ENCODE peak calls at places on chromosomes 7 and 10, in four cellular contexts. N is WTC11, Q is K562, E is GM12878. W is an unnamed sample.

GRCh38 chr7:87100326-87100725 is 40.9 kb upstream of the ELAPOR2 start:
- DNase-seq in N (no peak), E (no peak), Q (no peak), W (no peak)

GRCh38 chr7:17311952-17312351 is 13.5 kb downstream of the AHR start:
- DNase-seq in Q (no peak), E (no peak), N (peak), W (no peak)

GRCh38 chr7:140896996-140897395 is 27.7 kb downstream of the BRAF start:
- DNase-seq in E (no peak), Q (no peak), N (no peak), W (no peak)

GRCh38 chr10:35388197-35388596 is 51.9 kb downstream of the CCNY start:
- DNase-seq in Q (no peak), N (no peak), E (no peak), W (no peak)

GRCh38 chr10:5608608-5609270 is 57.7 kb downstream of the ASB13 start:
- DNase-seq in E (no peak), Q (no peak), N (no peak), W (no peak)

GRCh38 chr10:92886334-92886961 is 38.1 kb downstream of the EXOC6 start:
- DNase-seq in Q (no peak), N (no peak), E (no peak), W (peak)

GRCh38 chr10:1605121-1605520 is 132.2 kb downstream of the ADARB2 start:
- DNase-seq in Q (no peak), N (no peak), E (no peak), W (no peak)

GRCh38 chr10:61857746-61858145 is 43.8 kb upstream of the ARID5B start:
- DNase-seq in N (no peak), Q (no peak), E (no peak), W (no peak)

GRCh38 chr7:91280180-91280579 is 15.9 kb downstream of the FZD1 start:
- DNase-seq in N (no peak), E (no peak), Q (no peak), W (no peak)

GRCh38 chr10:59580257-59580863 is 129.3 kb downstream of the SLC16A9 start:
- DNase-seq in N (no peak), Q (peak), E (no peak), W (peak)

GRCh38 chr7:138024765-138025164 is 22.9 kb upstream of the CREB3L2 start:
- DNase-seq in E (no peak), N (no peak), Q (no peak), W (no peak)

GRCh38 chr10:110666673-110667072 is 22.5 kb downstream of the RBM20 start:
- DNase-seq in E (no peak), Q (no peak), N (no peak), W (no peak)

GRCh38 chr10:75008952-75009351 is 102.5 kb upstream of the SAMD8 start:
- DNase-seq in Q (no peak), N (no peak), E (no peak), W (no peak)

GRCh38 chr10:42859256-42859655 is 76.7 kb downstream of the BMS1 start:
- DNase-seq in N (no peak), E (no peak), Q (no peak), W (no peak)

GRCh38 chr10:90352288-90352687 is 505.6 kb downstream of the HTR7 start:
- DNase-seq in N (no peak), E (no peak), Q (no peak), W (no peak)

GRCh38 chr10:80457554-80458262 is 3.6 kb downstream of the TSPAN14 start:
- DNase-seq in N (peak), E (no peak), Q (peak), W (peak)

GRCh38 chr10:29297678-29298077 is 8.8 kb downstream of the LYZL1 start:
- DNase-seq in Q (no peak), N (no peak), E (no peak), W (no peak)

GRCh38 chr10:68543004-68543918 is 15.9 kb upstream of the SLC25A16 start:
- DNase-seq in N (no peak), E (no peak), Q (peak), W (peak)

GRCh38 chr10:60224129-60224705 is 165.5 kb downstream of the ANK3 start:
- DNase-seq in E (no peak), Q (no peak), N (no peak), W (no peak)

GRCh38 chr7:86013662-86014061 is 630.0 kb upstream of the GRM3 start:
- DNase-seq in N (no peak), Q (no peak), E (no peak), W (no peak)

GRCh38 chr7:27165089-27165654 is at the start of gene HOXA9:
- DNase-seq in N (peak), Q (no peak), E (no peak), W (no peak)

GRCh38 chr10:119734396-119735332 is 8.8 kb downstream of the INPP5F start:
- DNase-seq in N (no peak), E (no peak), Q (no peak), W (no peak)

GRCh38 chr10:122561212-122561611 is 658 bp downstream of the DMBT1 start:
- DNase-seq in N (no peak), E (no peak), Q (no peak), W (no peak)

GRCh38 chr7:96426027-96426426 is 104.1 kb upstream of the SLC25A13 start:
- DNase-seq in E (no peak), Q (no peak), N (no peak), W (no peak)

GRCh38 chr7:151566897-151567320 is 47.2 kb upstream of the RHEB start:
- DNase-seq in E (no peak), N (peak), Q (no peak), W (no peak)

GRCh38 chr7:116173051-116174028 is 37.0 kb upstream of the TES start:
- DNase-seq in N (no peak), E (no peak), Q (peak), W (peak)

GRCh38 chr7:20249924-20250323 is 32.7 kb upstream of the MACC1 start:
- DNase-seq in E (no peak), Q (no peak), N (no peak), W (peak)

GRCh38 chr7:101935521-101936141 is 118.2 kb downstream of the CUX1 start:
- DNase-seq in Q (no peak), N (no peak), E (no peak), W (no peak)

GRCh38 chr10:118802126-118802793 is 47.5 kb upstream of the CACUL1 start:
- DNase-seq in Q (no peak), E (no peak), N (no peak), W (no peak)

GRCh38 chr10:44865289-44865671 is 45.9 kb upstream of the TMEM72 start:
- DNase-seq in Q (no peak), E (no peak), N (no peak), W (no peak)
- TF ChIP-seq CREM in Q (no peak), E (no peak), N (no peak), W (no peak)

GRCh38 chr10:73780301-73780700 is 1.5 kb upstream of the CHCHD1 start:
- DNase-seq in Q (no peak), E (no peak), N (no peak), W (no peak)
- TF ChIP-seq CREM in Q (no peak), E (no peak), N (no peak), W (no peak)

DNA sequence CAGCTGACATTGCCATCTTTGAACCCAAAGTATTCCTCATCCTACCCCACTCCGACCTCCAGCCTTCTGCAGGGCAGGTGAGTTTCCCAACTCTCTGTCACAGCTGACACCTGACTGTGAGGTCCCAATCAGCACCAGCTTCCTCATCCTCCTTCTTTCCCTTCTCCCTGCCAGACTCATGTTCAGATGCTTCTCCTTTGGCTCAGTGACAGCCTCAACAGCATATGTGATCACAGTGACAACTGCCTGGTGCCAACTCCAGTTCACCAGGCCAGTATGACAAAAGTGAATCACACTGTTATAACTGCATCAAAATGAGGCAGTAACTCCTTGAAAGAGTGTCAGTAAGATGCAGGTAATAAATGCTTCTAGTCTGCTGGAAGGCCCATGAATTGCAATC is 46.8 kb upstream of the NFE2L3 start:
- DNase-seq in N (no peak), Q (no peak), E (no peak), W (no peak)
- TF ChIP-seq CREM in N (no peak), Q (no peak), E (no peak), W (no peak)

GRCh38 chr7:4783762-4784351 is 8.4 kb downstream of the AP5Z1 start:
- DNase-seq in Q (no peak), E (no peak), N (no peak), W (no peak)
- TF ChIP-seq CREM in Q (no peak), E (no peak), N (no peak), W (no peak)

GRCh38 chr7:150417239-150417638 is 33.2 kb upstream of the GIMAP8 start:
- DNase-seq in E (no peak), Q (no peak), N (no peak), W (no peak)
- TF ChIP-seq CREM in E (no peak), Q (no peak), N (no peak), W (no peak)

W was measured in HepG2.